ENCODE peak calls at places on chromosomes 5 and 9, in four cellular contexts. A, B, J and I are unnamed samples.
A peak's percentile ranks its signal among the peaks of the same experiment; 100 is the strongest.

GRCh38 chr5:93653716-93654115 is 70.7 kb downstream of the NR2F1 start:
- DNase-seq in J (no peak), A (no peak), B (no peak), I (no peak)

GRCh38 chr9:126549246-126550006 is 64.3 kb upstream of the LMX1B start:
- DNase-seq in J (no peak), B (no peak), A (no peak), I (no peak)

GRCh38 chr5:31161772-31162171 is 31.7 kb upstream of the CDH6 start:
- DNase-seq in J (no peak), B (no peak), A (no peak), I (peak; percentile 17)

GRCh38 chr5:124706729-124707361 is 39.6 kb downstream of the ZNF608 start:
- DNase-seq in J (peak; percentile 16), B (no peak), A (peak; percentile 42), I (peak; percentile 54)

GRCh38 chr9:751137-752051 is 90.1 kb upstream of the DMRT1 start:
- DNase-seq in A (peak; percentile 47), J (no peak), B (no peak), I (no peak)

GRCh38 chr5:133063965-133064364 is 12.2 kb downstream of the HSPA4 start:
- DNase-seq in B (no peak), J (no peak), A (no peak), I (no peak)

GRCh38 chr5:37437716-37438115 is 58.6 kb downstream of the WDR70 start:
- DNase-seq in A (no peak), B (no peak), J (no peak), I (no peak)

GRCh38 chr9:113669523-113670115 is 206.1 kb downstream of the RGS3 start:
- DNase-seq in B (no peak), A (no peak), J (peak; percentile 32), I (no peak)

GRCh38 chr5:112418412-112419049 is 546 bp downstream of the EPB41L4A start:
- DNase-seq in J (no peak), A (no peak), B (no peak), I (peak; percentile 25)

GRCh38 chr9:107215381-107215780 is 67.7 kb upstream of the RAD23B start:
- DNase-seq in A (no peak), J (no peak), B (no peak), I (no peak)

GRCh38 chr9:35645736-35646582 is 4.8 kb downstream of the SIT1 start:
- DNase-seq in J (no peak), A (no peak), B (no peak), I (peak; percentile 59)

GRCh38 chr5:117414926-117415325 is 840.3 kb upstream of the SEMA6A start:
- DNase-seq in B (no peak), J (no peak), A (no peak), I (no peak)

GRCh38 chr5:17882760-17883488 is 248.7 kb downstream of the TAF11L14 start:
- DNase-seq in J (no peak), A (no peak), B (no peak), I (no peak)

GRCh38 chr9:90815183-90815943 is 13.7 kb downstream of the SYK start:
- DNase-seq in B (no peak), J (no peak), A (no peak), I (no peak)

GRCh38 chr5:180639743-180640300 is 9.6 kb downstream of the FLT4 start:
- DNase-seq in B (no peak), A (no peak), J (no peak), I (no peak)

GRCh38 chr9:110217656-110218099 is 9.7 kb upstream of the C9orf152 start:
- DNase-seq in J (peak; percentile 8), B (peak; percentile 30), A (no peak), I (no peak)

GRCh38 chr5:10120934-10121333 is 128.8 kb downstream of the ATPSCKMT start:
- DNase-seq in J (no peak), A (no peak), B (no peak), I (no peak)

GRCh38 chr5:99104538-99105132 is 175.8 kb upstream of the CHD1 start:
- DNase-seq in J (peak; percentile 2), B (no peak), A (no peak), I (no peak)

GRCh38 chr9:106892632-106893031 is 29.7 kb downstream of the ZNF462 start:
- DNase-seq in B (peak; percentile 87), A (peak; percentile 79), J (peak; percentile 95), I (no peak)

GRCh38 chr9:22147818-22148573 is 138.9 kb upstream of the CDKN2B start:
- DNase-seq in B (no peak), A (no peak), J (peak; percentile 75), I (no peak)

GRCh38 chr5:34789021-34789531 is 49.9 kb upstream of the TTC23L start:
- DNase-seq in A (no peak), B (peak; percentile 73), J (no peak), I (no peak)

GRCh38 chr9:134403682-134404301 is 77.5 kb downstream of the RXRA start:
- DNase-seq in A (peak; percentile 69), B (peak; percentile 85), J (peak; percentile 54), I (peak; percentile 63)

GRCh38 chr9:16202913-16203734 is 650.3 kb downstream of the CCDC171 start:
- DNase-seq in A (no peak), B (no peak), J (peak; percentile 70), I (no peak)

GRCh38 chr5:169153405-169153804 is 147.5 kb downstream of the SLIT3 start:
- DNase-seq in B (no peak), A (no peak), J (no peak), I (no peak)

GRCh38 chr5:17317499-17317898 is 100.1 kb downstream of the BASP1 start:
- DNase-seq in B (no peak), A (no peak), J (no peak), I (no peak)

GRCh38 chr9:104895572-104895971 is 32.4 kb downstream of the ABCA1 start:
- DNase-seq in J (no peak), A (no peak), B (no peak), I (no peak)

GRCh38 chr5:89946514-89946913 is 463.0 kb downstream of the CETN3 start:
- DNase-seq in A (no peak), J (no peak), B (no peak), I (no peak)

GRCh38 chr5:122169350-122170103 is 40.2 kb downstream of the ZNF474 start:
- DNase-seq in J (no peak), A (no peak), B (no peak), I (no peak)
- H3K27ac ChIP-seq in J (no peak overlapping the region), A (no peak overlapping the region), B (no peak overlapping the region), I (no peak overlapping the region)

DNA sequence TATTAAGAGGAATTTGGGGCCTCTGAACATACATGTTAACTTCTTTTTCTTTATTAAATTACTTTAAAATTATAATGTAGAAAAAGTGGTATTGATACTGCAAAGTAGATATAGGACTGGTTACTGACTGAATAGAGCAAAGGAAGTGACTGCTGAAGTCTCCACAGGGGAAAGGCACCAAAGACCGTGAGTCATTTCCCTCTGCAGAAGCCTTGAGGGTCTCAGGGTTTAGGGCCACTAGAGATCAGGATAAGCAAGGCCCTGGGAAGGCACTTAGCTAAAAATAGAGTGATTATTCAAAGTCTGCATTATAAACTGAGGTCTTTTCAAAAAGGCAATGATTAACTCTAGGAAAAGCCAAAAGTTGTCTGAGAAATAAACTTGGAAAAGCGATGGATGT is 44.7 kb upstream of the ITGA1 start:
- DNase-seq in J (no peak), A (no peak), B (no peak), I (no peak)
- H3K27ac ChIP-seq in J (no peak overlapping the region), A (peak overlapping the region; percentile 9), B (peak overlapping the region; percentile 66), I (no peak overlapping the region)

GRCh38 chr5:172102251-172102870 is 85.7 kb downstream of the STK10 start:
- DNase-seq in B (no peak), A (no peak), J (no peak), I (no peak)
- H3K27ac ChIP-seq in B (peak overlapping the region; percentile 91), A (no peak overlapping the region), J (peak overlapping the region; percentile 98), I (no peak overlapping the region)

GRCh38 chr5:97225222-97225621 is 42.2 kb upstream of the RIOK2 start:
- DNase-seq in B (no peak), J (no peak), A (no peak), I (no peak)

GRCh38 chr5:97229196-97229595 is 46.1 kb upstream of the RIOK2 start:
- DNase-seq in B (no peak), J (no peak), A (peak; percentile 58), I (no peak)

GRCh38 chr5:97231025-97231636 is 48.1 kb upstream of the RIOK2 start:
- DNase-seq in J (peak; percentile 50), A (no peak), B (peak; percentile 47), I (peak; percentile 50)

GRCh38 chr5:97224112-97224750 is 41.2 kb upstream of the RIOK2 start:
- DNase-seq in B (no peak), A (no peak), J (no peak), I (no peak)

DNA sequence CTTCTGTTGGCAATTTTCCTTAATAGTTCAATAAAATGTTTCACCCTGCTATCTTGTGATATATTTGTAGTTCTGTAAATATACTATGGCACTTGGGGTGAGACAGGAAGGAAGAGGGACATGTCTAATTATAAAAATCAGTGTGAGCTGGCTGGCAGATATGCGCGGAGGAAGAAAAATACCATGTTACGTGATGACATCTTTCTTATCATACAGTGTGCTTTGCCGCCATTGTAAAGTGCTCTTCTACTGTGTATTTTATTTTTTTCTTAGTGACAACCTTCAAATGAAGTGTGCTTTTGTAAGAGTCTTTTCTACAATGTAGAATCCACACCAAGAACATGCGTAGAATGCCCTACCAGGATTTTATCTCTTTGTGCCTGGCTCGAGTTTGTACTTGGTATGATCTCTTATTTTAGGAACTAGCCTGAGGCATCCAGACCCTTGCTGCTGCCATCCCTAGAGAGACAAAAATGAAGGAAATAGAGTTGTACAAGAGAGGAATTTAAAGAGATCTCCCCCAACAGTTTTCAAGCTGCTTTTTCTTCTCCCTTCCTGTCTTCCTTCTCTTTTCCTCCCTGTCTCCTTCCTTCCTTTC is 46.7 kb upstream of the RIOK2 start:
- DNase-seq in J (no peak), A (no peak), B (no peak), I (no peak)
- H3K27ac ChIP-seq in J (no peak overlapping the region), A (no peak overlapping the region), B (no peak overlapping the region), I (no peak overlapping the region)

GRCh38 chr5:176381979-176382378 is 6.4 kb downstream of the NOP16 start:
- DNase-seq in J (no peak), B (no peak), A (no peak), I (no peak)

GRCh38 chr5:176384366-176384930 is 4.0 kb downstream of the NOP16 start:
- DNase-seq in A (no peak), J (no peak), B (no peak), I (no peak)

GRCh38 chr5:176383961-176384360 is 4.4 kb downstream of the NOP16 start:
- DNase-seq in A (no peak), J (no peak), B (no peak), I (no peak)

GRCh38 chr5:176382721-176383120 is 5.7 kb downstream of the NOP16 start:
- DNase-seq in J (no peak), B (no peak), A (no peak), I (no peak)

GRCh38 chr5:176383248-176383905 is 5.0 kb downstream of the NOP16 start:
- DNase-seq in B (no peak), J (no peak), A (no peak), I (no peak)
- H3K27ac ChIP-seq in B (no peak overlapping the region), J (no peak overlapping the region), A (no peak overlapping the region), I (no peak overlapping the region)